ENCODE peak calls at places on chromosomes 2 and 18, in nine cellular contexts. One of them, this sample, is unnamed.

GRCh38 chr2:35035883-35036282 is 1319.7 kb upstream of the CRIM1 start:
- DNase-seq in body of pancreas: peak
- DNase-seq in CD8-positive, alpha-beta T cell: no peak
- DNase-seq in psoas muscle: no peak
- DNase-seq in tibial artery: no peak
- DNase-seq in caudate nucleus: no peak
- DNase-seq in lung: no peak
- DNase-seq in SK-N-MC: no peak
- DNase-seq in spleen: no peak
- DNase-seq in this sample: no peak

GRCh38 chr2:174765576-174765975 is 1.3 kb upstream of the CHRNA1 start:
- DNase-seq in body of pancreas: no peak
- DNase-seq in CD8-positive, alpha-beta T cell: no peak
- DNase-seq in psoas muscle: no peak
- DNase-seq in tibial artery: no peak
- DNase-seq in caudate nucleus: no peak
- DNase-seq in lung: no peak
- DNase-seq in SK-N-MC: no peak
- DNase-seq in spleen: no peak
- DNase-seq in this sample: no peak

GRCh38 chr2:159227467-159227866 is 59.0 kb downstream of the WDSUB1 start:
- DNase-seq in body of pancreas: no peak
- DNase-seq in CD8-positive, alpha-beta T cell: no peak
- DNase-seq in psoas muscle: no peak
- DNase-seq in tibial artery: no peak
- DNase-seq in caudate nucleus: no peak
- DNase-seq in lung: no peak
- DNase-seq in SK-N-MC: no peak
- DNase-seq in spleen: no peak
- DNase-seq in this sample: peak

GRCh38 chr2:40760071-40760666 is 308.3 kb upstream of the SLC8A1 start:
- DNase-seq in body of pancreas: peak
- DNase-seq in CD8-positive, alpha-beta T cell: no peak
- DNase-seq in psoas muscle: no peak
- DNase-seq in tibial artery: no peak
- DNase-seq in caudate nucleus: no peak
- DNase-seq in lung: no peak
- DNase-seq in SK-N-MC: no peak
- DNase-seq in spleen: no peak
- DNase-seq in this sample: no peak

GRCh38 chr2:111975053-111975552 is 76.7 kb downstream of the MERTK start:
- DNase-seq in body of pancreas: no peak
- DNase-seq in CD8-positive, alpha-beta T cell: no peak
- DNase-seq in psoas muscle: no peak
- DNase-seq in tibial artery: peak
- DNase-seq in caudate nucleus: no peak
- DNase-seq in lung: no peak
- DNase-seq in SK-N-MC: no peak
- DNase-seq in spleen: no peak
- DNase-seq in this sample: no peak

GRCh38 chr2:212708346-212708745 is 169.7 kb upstream of the ERBB4 start:
- DNase-seq in body of pancreas: no peak
- DNase-seq in CD8-positive, alpha-beta T cell: no peak
- DNase-seq in psoas muscle: no peak
- DNase-seq in tibial artery: no peak
- DNase-seq in caudate nucleus: no peak
- DNase-seq in lung: no peak
- DNase-seq in SK-N-MC: no peak
- DNase-seq in spleen: no peak
- DNase-seq in this sample: no peak

GRCh38 chr18:52582061-52582460 is 242.1 kb downstream of the DCC start:
- DNase-seq in body of pancreas: no peak
- DNase-seq in CD8-positive, alpha-beta T cell: no peak
- DNase-seq in psoas muscle: no peak
- DNase-seq in tibial artery: no peak
- DNase-seq in caudate nucleus: no peak
- DNase-seq in lung: no peak
- DNase-seq in SK-N-MC: no peak
- DNase-seq in spleen: no peak
- DNase-seq in this sample: no peak

GRCh38 chr18:47151457-47151856 is 1.2 kb upstream of the HDHD2 start:
- DNase-seq in body of pancreas: no peak
- DNase-seq in CD8-positive, alpha-beta T cell: no peak
- DNase-seq in psoas muscle: no peak
- DNase-seq in tibial artery: no peak
- DNase-seq in caudate nucleus: no peak
- DNase-seq in lung: no peak
- DNase-seq in SK-N-MC: no peak
- DNase-seq in spleen: no peak
- DNase-seq in this sample: no peak

GRCh38 chr2:17363846-17364245 is 154.4 kb downstream of the RAD51AP2 start:
- DNase-seq in body of pancreas: no peak
- DNase-seq in CD8-positive, alpha-beta T cell: no peak
- DNase-seq in psoas muscle: no peak
- DNase-seq in tibial artery: no peak
- DNase-seq in caudate nucleus: no peak
- DNase-seq in lung: no peak
- DNase-seq in SK-N-MC: no peak
- DNase-seq in spleen: no peak
- DNase-seq in this sample: no peak

GRCh38 chr2:64640153-64641044 is 13.3 kb downstream of the SERTAD2 start:
- DNase-seq in body of pancreas: no peak
- DNase-seq in CD8-positive, alpha-beta T cell: no peak
- DNase-seq in psoas muscle: no peak
- DNase-seq in tibial artery: no peak
- DNase-seq in caudate nucleus: no peak
- DNase-seq in lung: no peak
- DNase-seq in SK-N-MC: no peak
- DNase-seq in spleen: no peak
- DNase-seq in this sample: no peak

GRCh38 chr2:2590141-2590540 is 259.1 kb upstream of the MYT1L start:
- DNase-seq in body of pancreas: no peak
- DNase-seq in CD8-positive, alpha-beta T cell: no peak
- DNase-seq in psoas muscle: no peak
- DNase-seq in tibial artery: no peak
- DNase-seq in caudate nucleus: no peak
- DNase-seq in lung: peak
- DNase-seq in SK-N-MC: no peak
- DNase-seq in spleen: no peak
- DNase-seq in this sample: peak

GRCh38 chr2:120602251-120602650 is 133.4 kb upstream of the GLI2 start:
- DNase-seq in body of pancreas: no peak
- DNase-seq in CD8-positive, alpha-beta T cell: no peak
- DNase-seq in psoas muscle: no peak
- DNase-seq in tibial artery: no peak
- DNase-seq in caudate nucleus: no peak
- DNase-seq in lung: no peak
- DNase-seq in SK-N-MC: no peak
- DNase-seq in spleen: peak
- DNase-seq in this sample: no peak

GRCh38 chr2:70008290-70008689 is 46.9 kb upstream of the ASPRV1 start:
- DNase-seq in body of pancreas: no peak
- DNase-seq in CD8-positive, alpha-beta T cell: no peak
- DNase-seq in psoas muscle: no peak
- DNase-seq in tibial artery: no peak
- DNase-seq in caudate nucleus: no peak
- DNase-seq in lung: no peak
- DNase-seq in SK-N-MC: no peak
- DNase-seq in spleen: no peak
- DNase-seq in this sample: peak

GRCh38 chr2:70011335-70011734 is 49.9 kb upstream of the ASPRV1 start:
- DNase-seq in body of pancreas: no peak
- DNase-seq in CD8-positive, alpha-beta T cell: no peak
- DNase-seq in psoas muscle: no peak
- DNase-seq in tibial artery: no peak
- DNase-seq in caudate nucleus: no peak
- DNase-seq in lung: no peak
- DNase-seq in SK-N-MC: no peak
- DNase-seq in spleen: no peak
- DNase-seq in this sample: no peak

GRCh38 chr2:70010222-70011111 is 49.0 kb upstream of the ASPRV1 start:
- DNase-seq in body of pancreas: peak
- DNase-seq in CD8-positive, alpha-beta T cell: no peak
- DNase-seq in psoas muscle: no peak
- DNase-seq in tibial artery: no peak
- DNase-seq in caudate nucleus: no peak
- DNase-seq in lung: no peak
- DNase-seq in SK-N-MC: no peak
- DNase-seq in spleen: no peak
- DNase-seq in this sample: peak

GRCh38 chr2:70011786-70012185 is 50.4 kb upstream of the ASPRV1 start:
- DNase-seq in body of pancreas: no peak
- DNase-seq in CD8-positive, alpha-beta T cell: no peak
- DNase-seq in psoas muscle: no peak
- DNase-seq in tibial artery: no peak
- DNase-seq in caudate nucleus: no peak
- DNase-seq in lung: no peak
- DNase-seq in SK-N-MC: no peak
- DNase-seq in spleen: no peak
- DNase-seq in this sample: peak

DNA sequence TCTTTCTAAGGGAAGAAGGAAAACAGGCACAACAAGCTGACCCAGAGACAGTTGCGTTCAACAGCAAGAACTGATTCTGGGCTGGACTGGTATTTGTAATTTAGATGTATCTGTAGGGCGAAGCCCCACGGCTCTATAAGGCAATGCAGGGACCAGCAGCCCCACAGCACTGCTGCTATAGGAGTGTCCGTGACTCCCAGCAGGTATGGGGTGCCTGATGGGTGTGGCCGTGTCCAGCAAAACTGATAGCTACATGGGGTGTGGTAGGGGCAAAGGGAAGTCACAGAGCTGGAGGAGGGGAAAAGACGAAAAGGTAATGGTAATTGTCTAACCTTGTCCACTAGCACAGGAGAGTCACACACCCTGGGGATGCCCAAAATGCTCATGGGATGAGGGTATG is 48.3 kb upstream of the ASPRV1 start:
- DNase-seq in body of pancreas: no peak
- DNase-seq in CD8-positive, alpha-beta T cell: no peak
- DNase-seq in psoas muscle: no peak
- DNase-seq in tibial artery: no peak
- DNase-seq in caudate nucleus: no peak
- DNase-seq in lung: no peak
- DNase-seq in SK-N-MC: no peak
- DNase-seq in spleen: no peak
- DNase-seq in this sample: no peak
- H3K27ac ChIP-seq in body of pancreas: no peak
- H3K27ac ChIP-seq in CD8-positive, alpha-beta T cell: no peak
- H3K27ac ChIP-seq in psoas muscle: no peak
- H3K27ac ChIP-seq in tibial artery: no peak
- H3K27ac ChIP-seq in caudate nucleus: no peak
- H3K27ac ChIP-seq in lung: no peak
- H3K27ac ChIP-seq in SK-N-MC: no peak
- H3K27ac ChIP-seq in spleen: no peak
- H3K27ac ChIP-seq in this sample: no peak

DNA sequence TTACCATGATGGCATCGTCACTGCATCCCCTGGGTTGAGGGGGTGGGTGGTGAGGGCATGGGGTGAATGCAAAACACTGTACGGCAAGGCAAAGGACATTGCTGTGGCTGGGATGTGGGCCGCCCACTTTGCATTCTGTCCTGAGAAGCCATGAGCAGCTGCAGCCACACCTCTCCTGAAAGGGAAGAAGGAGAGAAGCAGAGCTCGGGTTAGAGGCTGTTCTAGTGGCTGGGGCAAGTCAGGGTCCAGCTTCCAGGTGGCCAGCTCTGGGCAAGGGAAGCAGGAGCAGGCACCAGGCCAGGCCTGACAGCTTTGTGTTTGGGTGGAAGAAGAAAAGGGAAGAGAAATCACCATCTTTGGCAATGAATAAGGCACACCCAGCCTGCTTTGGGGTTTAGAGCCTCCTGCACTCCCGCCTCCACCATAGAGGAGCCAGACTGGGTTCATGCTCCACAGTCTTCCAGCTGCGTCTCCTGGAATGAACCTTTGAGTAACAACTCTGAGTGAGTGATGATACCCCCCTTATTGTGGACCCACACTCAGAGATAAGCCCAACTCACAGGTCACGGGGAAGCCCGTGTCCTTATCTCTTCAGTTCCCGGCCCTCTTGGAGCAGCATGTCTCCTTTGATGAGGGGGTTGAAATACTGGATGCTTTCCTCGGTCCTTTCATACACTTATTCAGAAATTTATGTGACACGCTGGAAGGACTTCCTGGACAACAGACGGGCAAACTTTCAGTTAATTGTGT is 63.5 kb downstream of the INPP4A start:
- DNase-seq in body of pancreas: peak
- DNase-seq in CD8-positive, alpha-beta T cell: no peak
- DNase-seq in psoas muscle: peak
- DNase-seq in tibial artery: peak
- DNase-seq in caudate nucleus: no peak
- DNase-seq in lung: no peak
- DNase-seq in SK-N-MC: no peak
- DNase-seq in spleen: peak
- DNase-seq in this sample: no peak
- H3K27ac ChIP-seq in body of pancreas: peak
- H3K27ac ChIP-seq in CD8-positive, alpha-beta T cell: no peak
- H3K27ac ChIP-seq in psoas muscle: no peak
- H3K27ac ChIP-seq in tibial artery: peak
- H3K27ac ChIP-seq in caudate nucleus: peak
- H3K27ac ChIP-seq in lung: peak
- H3K27ac ChIP-seq in SK-N-MC: no peak
- H3K27ac ChIP-seq in spleen: peak
- H3K27ac ChIP-seq in this sample: peak

DNA sequence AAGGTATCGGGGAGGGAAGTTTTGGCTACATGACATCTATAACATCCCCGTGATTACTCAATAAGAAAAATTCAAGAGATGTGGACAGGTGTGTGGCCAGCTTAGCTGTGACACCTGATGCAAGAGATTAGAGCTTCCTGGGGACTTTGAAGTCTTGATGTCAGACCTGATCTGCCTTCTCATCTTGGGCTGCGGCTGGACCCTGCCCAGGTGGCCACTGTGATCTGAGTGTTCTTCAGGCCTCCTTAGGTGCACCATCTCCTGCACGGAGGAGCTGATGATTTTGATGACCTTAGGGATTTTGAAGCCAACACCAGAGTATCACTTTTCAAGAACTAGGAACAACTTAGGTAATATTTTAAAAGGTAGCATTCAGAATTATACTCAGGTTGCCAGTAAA is 113.5 kb downstream of the FEZ2 start:
- DNase-seq in body of pancreas: no peak
- DNase-seq in CD8-positive, alpha-beta T cell: no peak
- DNase-seq in psoas muscle: no peak
- DNase-seq in tibial artery: no peak
- DNase-seq in caudate nucleus: no peak
- DNase-seq in lung: no peak
- DNase-seq in SK-N-MC: no peak
- DNase-seq in spleen: no peak
- DNase-seq in this sample: no peak
- H3K27ac ChIP-seq in body of pancreas: peak
- H3K27ac ChIP-seq in CD8-positive, alpha-beta T cell: no peak
- H3K27ac ChIP-seq in psoas muscle: peak
- H3K27ac ChIP-seq in tibial artery: peak
- H3K27ac ChIP-seq in caudate nucleus: no peak
- H3K27ac ChIP-seq in lung: no peak
- H3K27ac ChIP-seq in SK-N-MC: no peak
- H3K27ac ChIP-seq in spleen: no peak
- H3K27ac ChIP-seq in this sample: peak

DNA sequence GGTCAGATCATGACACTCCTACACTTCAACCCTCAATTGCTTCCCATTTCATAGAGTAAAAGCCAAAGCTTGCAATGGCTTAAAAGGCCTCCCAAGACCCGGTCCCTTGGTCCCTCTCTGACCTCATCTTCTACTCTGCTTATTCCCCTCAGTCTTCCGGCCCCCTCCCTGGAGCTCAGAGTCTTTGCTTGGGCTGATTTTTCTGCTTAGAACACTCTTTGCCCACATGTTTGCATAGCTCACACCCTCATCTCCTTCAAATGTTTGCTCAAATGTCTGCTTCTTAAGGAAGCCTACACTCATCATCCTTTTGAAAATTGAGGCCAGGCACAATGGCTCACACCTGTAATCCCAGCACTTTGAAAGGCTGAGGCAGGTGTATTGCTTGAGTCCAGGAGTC is 65.6 kb upstream of the CAPN13 start:
- DNase-seq in body of pancreas: no peak
- DNase-seq in CD8-positive, alpha-beta T cell: no peak
- DNase-seq in psoas muscle: no peak
- DNase-seq in tibial artery: no peak
- DNase-seq in caudate nucleus: no peak
- DNase-seq in lung: peak
- DNase-seq in SK-N-MC: no peak
- DNase-seq in spleen: no peak
- DNase-seq in this sample: peak
- H3K27ac ChIP-seq in body of pancreas: no peak
- H3K27ac ChIP-seq in CD8-positive, alpha-beta T cell: no peak
- H3K27ac ChIP-seq in psoas muscle: no peak
- H3K27ac ChIP-seq in tibial artery: no peak
- H3K27ac ChIP-seq in caudate nucleus: no peak
- H3K27ac ChIP-seq in lung: peak
- H3K27ac ChIP-seq in SK-N-MC: no peak
- H3K27ac ChIP-seq in spleen: no peak
- H3K27ac ChIP-seq in this sample: no peak